ENCODE peak calls at places on chromosomes 12 and 14, in five cellular contexts. N is neural progenitor cell, H is heart right ventricle, V is A673, A is colonic mucosa. B is an unnamed sample.

GRCh38 chr12:510071-510825 is 50.5 kb downstream of the B4GALNT3 start:
- DNase-seq in A (peak; percentile 83), N (peak; percentile 84), V (peak; percentile 85), H (no peak), B (peak; percentile 96)

GRCh38 chr14:98244966-98245569 is 1026.9 kb downstream of the BCL11B start:
- DNase-seq in N (no peak), A (no peak), H (no peak), V (no peak), B (no peak)

GRCh38 chr12:6538420-6539275 is 4.3 kb downstream of the GAPDH start:
- DNase-seq in A (no peak), N (no peak), H (no peak), V (peak; percentile 47), B (peak; percentile 84)

GRCh38 chr14:58808828-58809227 is 171.1 kb downstream of the DACT1 start:
- DNase-seq in V (no peak), H (no peak), N (no peak), A (peak; percentile 31), B (no peak)

GRCh38 chr14:68795602-68796417 is 2.9 kb upstream of the ZFP36L1 start:
- DNase-seq in H (peak; percentile 89), N (peak; percentile 88), V (peak; percentile 69), A (peak; percentile 84), B (peak; percentile 93)

GRCh38 chr12:21697829-21698630 is 40.4 kb upstream of the LDHB start:
- DNase-seq in A (no peak), V (peak; percentile 40), N (peak; percentile 34), H (no peak), B (no peak)

GRCh38 chr14:84208451-84208850 is 1321.5 kb upstream of the FLRT2 start:
- DNase-seq in V (no peak), N (no peak), H (no peak), A (no peak), B (no peak)

GRCh38 chr14:56417173-56417572 is 162.4 kb upstream of the TMEM260 start:
- DNase-seq in N (no peak), V (no peak), H (no peak), A (no peak), B (no peak)

GRCh38 chr12:57889541-57889989 is 43.0 kb upstream of the CTDSP2 start:
- DNase-seq in A (peak; percentile 72), N (peak; percentile 34), H (peak; percentile 76), V (no peak), B (peak; percentile 71)

GRCh38 chr12:28704477-28705169 is 444.5 kb upstream of the FAR2 start:
- DNase-seq in V (no peak), N (no peak), A (no peak), H (no peak), B (no peak)

GRCh38 chr12:96814200-96814599 is 92.9 kb upstream of the NEDD1 start:
- DNase-seq in H (no peak), V (no peak), N (no peak), A (no peak), B (no peak)

GRCh38 chr12:82682851-82683261 is 3.9 kb upstream of the TMTC2 start:
- DNase-seq in A (no peak), V (no peak), H (no peak), N (no peak), B (no peak)

GRCh38 chr12:4797096-4797495 is 76.9 kb downstream of the GALNT8 start:
- DNase-seq in A (no peak), V (no peak), H (no peak), N (no peak), B (peak; percentile 41)

GRCh38 chr12:65156366-65156831 is 13.0 kb upstream of the LEMD3 start:
- DNase-seq in N (no peak), H (no peak), V (no peak), A (no peak), B (no peak)

GRCh38 chr14:22579218-22579617 is 9.8 kb downstream of the DAD1 start:
- DNase-seq in H (no peak), V (no peak), N (peak; percentile 40), A (no peak), B (no peak)

GRCh38 chr12:86663691-86664090 is 407.5 kb upstream of the MGAT4C start:
- DNase-seq in A (no peak), H (no peak), N (no peak), V (peak; percentile 20), B (no peak)

GRCh38 chr12:83796527-83796926 is 1109.8 kb downstream of the TMTC2 start:
- DNase-seq in H (no peak), N (peak; percentile 10), A (no peak), V (no peak), B (no peak)

GRCh38 chr14:68969278-68969677 is 9.8 kb downstream of the ACTN1 start:
- DNase-seq in H (no peak), V (no peak), A (no peak), N (no peak), B (peak; percentile 44)

GRCh38 chr12:19967486-19967885 is 400.9 kb upstream of the PDE3A start:
- DNase-seq in N (no peak), H (no peak), V (peak; percentile 77), A (no peak), B (no peak)

GRCh38 chr14:20830831-20831230 is 28.2 kb upstream of the RNASE1 start:
- DNase-seq in A (no peak), N (no peak), V (no peak), H (no peak), B (no peak)

GRCh38 chr12:13178568-13179158 is 17.9 kb upstream of the EMP1 start:
- DNase-seq in H (peak; percentile 43), V (no peak), N (no peak), A (no peak), B (no peak)

GRCh38 chr12:27498159-27498558 is 25.8 kb upstream of the PPFIBP1 start:
- DNase-seq in N (no peak), H (no peak), V (no peak), A (no peak), B (no peak)

GRCh38 chr12:58728397-58728796 is 191.9 kb downstream of the LRIG3 start:
- DNase-seq in A (no peak), N (no peak), V (no peak), H (no peak), B (no peak)

GRCh38 chr12:75489613-75490210 is 9.2 kb downstream of the GLIPR1 start:
- DNase-seq in N (no peak), V (no peak), A (no peak), H (no peak), B (no peak)

GRCh38 chr12:118781692-118782091 is 199.6 kb upstream of the SRRM4 start:
- DNase-seq in H (no peak), V (no peak), N (no peak), A (no peak), B (no peak)

GRCh38 chr12:131021142-131021541 is 67.4 kb downstream of the ADGRD1 start:
- DNase-seq in H (no peak), A (no peak), N (no peak), V (no peak), B (no peak)

GRCh38 chr14:91369628-91370445 is 47.8 kb downstream of the CCDC88C start:
- DNase-seq in N (no peak), H (no peak), V (peak; percentile 71), A (no peak), B (no peak)

GRCh38 chr14:71834308-71835204 is 97.7 kb upstream of the RGS6 start:
- DNase-seq in V (no peak), A (no peak), H (no peak), N (no peak), B (no peak)

GRCh38 chr12:2825133-2825532 is 9.7 kb downstream of the NRIP2 start:
- DNase-seq in N (peak; percentile 49), H (no peak), V (no peak), A (no peak), B (peak; percentile 79)
- TF ChIP-seq CTCF in N (no peak), H (no peak), V (no peak), A (no peak), B (no peak)

GRCh38 chr12:120887253-120888043 is 16.7 kb downstream of the SPPL3 start:
- DNase-seq in H (no peak), A (no peak), N (no peak), V (no peak), B (no peak)

GRCh38 chr12:120884644-120885043 is 19.5 kb downstream of the SPPL3 start:
- DNase-seq in H (no peak), N (no peak), V (no peak), A (no peak), B (no peak)

GRCh38 chr12:120882055-120882555 is 22.1 kb downstream of the SPPL3 start:
- DNase-seq in N (no peak), V (no peak), A (no peak), H (no peak), B (no peak)

GRCh38 chr12:120885521-120885920 is 18.6 kb downstream of the SPPL3 start:
- DNase-seq in N (no peak), V (no peak), H (no peak), A (no peak), B (no peak)

GRCh38 chr12:120886194-120887018 is 17.8 kb downstream of the SPPL3 start:
- DNase-seq in N (no peak), H (no peak), V (no peak), A (no peak), B (no peak)
- H3K27ac ChIP-seq in N (no peak overlapping the region), H (no peak overlapping the region), V (no peak overlapping the region), A (no peak overlapping the region), B (no peak overlapping the region)

GRCh38 chr12:106680280-106680679 is 94.2 kb upstream of the RIC8B start:
- DNase-seq in N (no peak), H (no peak), V (no peak), A (no peak), B (no peak)

GRCh38 chr12:106684497-106684896 is 90.0 kb upstream of the RIC8B start:
- DNase-seq in N (no peak), V (no peak), A (no peak), H (no peak), B (no peak)

GRCh38 chr12:106681210-106681609 is 93.3 kb upstream of the RIC8B start:
- DNase-seq in V (no peak), A (no peak), H (no peak), N (peak; percentile 16), B (peak; percentile 53)

GRCh38 chr12:106685381-106685780 is 89.1 kb upstream of the RIC8B start:
- DNase-seq in N (no peak), A (no peak), H (no peak), V (no peak), B (no peak)

DNA sequence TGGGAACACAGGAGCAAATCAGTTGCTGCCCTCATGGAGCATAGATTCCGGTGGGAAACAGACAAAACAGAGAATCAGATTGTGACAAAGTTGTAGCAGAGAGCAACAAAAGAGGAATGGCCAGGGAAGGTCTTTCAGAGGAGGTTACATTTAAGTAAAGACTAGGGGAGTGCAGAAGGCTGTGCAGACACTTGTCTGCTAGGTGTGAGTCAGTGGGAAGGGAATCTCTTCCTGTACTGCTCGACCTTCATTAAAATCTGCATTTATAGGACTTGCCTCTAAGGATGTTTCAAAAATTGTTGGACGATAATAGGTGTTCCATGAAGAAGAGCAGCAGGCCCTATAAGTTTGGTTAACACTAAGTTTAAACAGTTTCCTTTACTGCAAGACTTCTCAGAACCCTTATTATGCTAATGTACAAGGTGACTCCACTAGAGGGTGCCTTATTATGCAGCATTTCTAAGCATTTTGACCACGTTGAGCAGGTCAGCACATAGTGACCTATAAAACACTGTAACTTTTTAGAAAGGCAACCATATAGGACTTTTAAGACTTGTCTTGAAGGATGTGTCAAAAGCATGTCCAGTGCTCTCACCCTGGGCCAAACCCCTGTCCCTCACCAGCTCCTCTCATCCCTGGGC is 91.8 kb upstream of the RIC8B start:
- DNase-seq in A (no peak), H (no peak), V (no peak), N (no peak), B (peak; percentile 38)
- TF ChIP-seq CTCF in A (peak; percentile 20), H (peak; percentile 20), V (no peak), N (peak; percentile 23), B (peak; percentile 62)

GRCh38 chr12:49555631-49556390 is 12.1 kb downstream of the MCRS1 start:
- DNase-seq in V (no peak), N (no peak), A (no peak), H (no peak), B (no peak)
- H3K27ac ChIP-seq in V (no peak overlapping the region), N (no peak overlapping the region), A (no peak overlapping the region), H (no peak overlapping the region), B (no peak overlapping the region)

GRCh38 chr12:108563804-108564151 is 1.4 kb downstream of the ISCU start:
- DNase-seq in A (no peak), N (no peak), H (no peak), V (no peak), B (no peak)
- TF ChIP-seq CTCF in A (no peak), N (no peak), H (no peak), V (no peak), B (peak; percentile 17)

B was measured in endodermal cell.